ENCODE peak calls at places on chromosomes 1 and 21, in nine cellular contexts. S, A, X, R, P, G, U, L and T are unnamed samples.

GRCh38 chr21:32940079-32941014 is 85.4 kb upstream of the OLIG2 start:
- DNase-seq in S (no peak), A (no peak), X (no peak), R (peak; percentile 84), P (peak; percentile 50), G (no peak), U (peak; percentile 65), L (peak; percentile 40), T (peak; percentile 46)

GRCh38 chr1:151825204-151825603 is 6.4 kb downstream of the RORC start:
- DNase-seq in S (peak; percentile 44), A (no peak), X (no peak), R (no peak), P (peak; percentile 25), G (no peak), U (no peak), L (no peak), T (no peak)

GRCh38 chr1:27349784-27350672 is 8.2 kb downstream of the SYTL1 start:
- DNase-seq in S (peak; percentile 80), A (no peak), X (peak; percentile 65), R (peak; percentile 92), P (peak; percentile 76), G (no peak), U (peak; percentile 87), L (peak; percentile 74), T (peak; percentile 52)

GRCh38 chr1:70057500-70057899 is 147.9 kb downstream of the LRRC40 start:
- DNase-seq in S (no peak), A (no peak), X (no peak), R (no peak), P (no peak), G (no peak), U (peak; percentile 8), L (no peak), T (no peak)

GRCh38 chr1:24149854-24150227 is 6.9 kb upstream of the IL22RA1 start:
- DNase-seq in S (no peak), A (no peak), X (no peak), R (no peak), P (no peak), G (no peak), U (peak; percentile 94), L (peak; percentile 82), T (no peak)

GRCh38 chr1:112410704-112411103 is 14.7 kb downstream of the CTTNBP2NL start:
- DNase-seq in S (no peak), A (no peak), X (no peak), R (no peak), P (no peak), G (no peak), U (no peak), L (no peak), T (no peak)

GRCh38 chr1:212124891-212125582 is 89.5 kb downstream of the DTL start:
- DNase-seq in S (no peak), A (no peak), X (no peak), R (no peak), P (no peak), G (no peak), U (peak; percentile 21), L (peak; percentile 79), T (no peak)

GRCh38 chr1:176643536-176643935 is 180.6 kb downstream of the PAPPA2 start:
- DNase-seq in S (no peak), A (no peak), X (no peak), R (no peak), P (no peak), G (no peak), U (peak; percentile 60), L (no peak), T (no peak)

GRCh38 chr1:43302226-43302625 is 1.4 kb downstream of the TIE1 start:
- DNase-seq in S (no peak), A (no peak), X (no peak), R (no peak), P (peak; percentile 74), G (no peak), U (no peak), L (no peak), T (no peak)

GRCh38 chr1:109241841-109242301 is 7.5 kb upstream of the CELSR2 start:
- DNase-seq in S (no peak), A (no peak), X (no peak), R (no peak), P (no peak), G (no peak), U (peak; percentile 20), L (no peak), T (no peak)

GRCh38 chr1:55079651-55080050 is 40.3 kb downstream of the PCSK9 start:
- DNase-seq in S (no peak), A (no peak), X (no peak), R (no peak), P (no peak), G (no peak), U (no peak), L (no peak), T (no peak)
- H3K36me3 ChIP-seq in S (peaks cover 100% of the 10 kb centered on the region), A (peaks cover 25% of the 10 kb centered on the region), X (peaks cover 20% of the 10 kb centered on the region), R (peaks cover 22% of the 10 kb centered on the region), P (peaks cover 90% of the 10 kb centered on the region), G (peaks cover 72% of the 10 kb centered on the region), U (peaks cover 75% of the 10 kb centered on the region), L (peaks cover 29% of the 10 kb centered on the region), T (peaks cover 54% of the 10 kb centered on the region)

GRCh38 chr21:46269466-46269865 is 15.9 kb downstream of the MCM3AP start:
- DNase-seq in S (no peak), A (no peak), X (no peak), R (no peak), P (no peak), G (no peak), U (no peak), L (no peak), T (no peak)

GRCh38 chr21:46264690-46265144 is 20.7 kb downstream of the MCM3AP start:
- DNase-seq in S (peak; percentile 55), A (no peak), X (no peak), R (no peak), P (no peak), G (no peak), U (no peak), L (no peak), T (no peak)

GRCh38 chr21:46265736-46266525 is 19.5 kb downstream of the MCM3AP start:
- DNase-seq in S (no peak), A (no peak), X (no peak), R (no peak), P (no peak), G (no peak), U (no peak), L (no peak), T (no peak)

GRCh38 chr21:46266946-46267345 is 18.5 kb downstream of the MCM3AP start:
- DNase-seq in S (no peak), A (no peak), X (no peak), R (no peak), P (no peak), G (no peak), U (no peak), L (no peak), T (no peak)

GRCh38 chr21:46268371-46268770 is 17.0 kb downstream of the MCM3AP start:
- DNase-seq in S (no peak), A (no peak), X (no peak), R (no peak), P (no peak), G (no peak), U (no peak), L (no peak), T (no peak)
- H3K36me3 ChIP-seq in S (peaks cover 100% of the 10 kb centered on the region), A (peaks cover 58% of the 10 kb centered on the region), X (peaks cover 20% of the 10 kb centered on the region), R (no peaks in the 10 kb centered on the region), P (peaks cover 87% of the 10 kb centered on the region), G (peaks cover 92% of the 10 kb centered on the region), U (peaks cover 49% of the 10 kb centered on the region), L (peaks cover 35% of the 10 kb centered on the region), T (peaks cover 48% of the 10 kb centered on the region)

DNA sequence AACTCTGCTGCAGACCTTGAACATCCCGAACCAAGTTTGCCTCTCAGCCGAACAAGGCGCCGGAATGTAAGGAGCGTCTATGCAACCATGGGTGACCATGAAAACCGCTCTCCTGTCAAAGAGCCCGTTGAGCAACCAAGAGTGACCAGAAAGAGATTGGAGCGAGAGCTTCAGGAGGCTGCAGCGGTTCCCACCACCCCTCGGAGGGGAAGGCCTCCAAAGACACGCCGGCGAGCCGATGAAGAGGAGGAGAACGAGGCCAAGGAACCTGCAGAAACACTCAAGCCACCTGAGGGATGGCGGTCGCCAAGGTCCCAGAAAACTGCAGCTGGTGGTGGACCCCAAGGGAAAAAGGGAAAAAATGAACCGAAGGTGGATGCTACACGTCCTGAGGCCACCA is 44.0 kb downstream of the ZBTB17 start:
- DNase-seq in S (no peak), A (no peak), X (no peak), R (no peak), P (no peak), G (no peak), U (no peak), L (no peak), T (no peak)
- H3K36me3 ChIP-seq in S (peaks cover 99% of the 10 kb centered on the region), A (peaks cover 43% of the 10 kb centered on the region), X (peaks cover 7% of the 10 kb centered on the region), R (peaks cover 16% of the 10 kb centered on the region), P (peaks cover 68% of the 10 kb centered on the region), G (peaks cover 96% of the 10 kb centered on the region), U (peaks cover 46% of the 10 kb centered on the region), L (peaks cover 24% of the 10 kb centered on the region), T (peaks cover 75% of the 10 kb centered on the region)

GRCh38 chr21:41739936-41740335 is 26.9 kb downstream of the RIPK4 start:
- DNase-seq in S (no peak), A (no peak), X (no peak), R (no peak), P (no peak), G (no peak), U (no peak), L (no peak), T (no peak)
- H3K36me3 ChIP-seq in S (no peaks in the 10 kb centered on the region), A (no peaks in the 10 kb centered on the region), X (peaks cover 5% of the 10 kb centered on the region), R (no peaks in the 10 kb centered on the region), P (peaks cover 50% of the 10 kb centered on the region), G (peaks cover 18% of the 10 kb centered on the region), U (no peaks in the 10 kb centered on the region), L (no peaks in the 10 kb centered on the region), T (no peaks in the 10 kb centered on the region)